ENCODE peak calls at places on chromosomes 3 and 15, in nine cellular contexts. H, Q, C, X, S, P, E, O and J are unnamed samples.

GRCh38 chr3:138493804-138494606 is 59.6 kb downstream of the ESYT3 start:
- DNase-seq in C (no peak), E (no peak), H (no peak), X (no peak), O (peak), Q (no peak), P (no peak), S (no peak), J (no peak)

GRCh38 chr15:64251121-64251520 is 88.3 kb upstream of the PPIB start:
- DNase-seq in C (no peak), O (no peak), E (no peak), H (no peak), X (no peak), S (no peak), P (no peak), Q (no peak), J (peak)

GRCh38 chr15:94526071-94526689 is 294.8 kb downstream of the MCTP2 start:
- DNase-seq in Q (no peak), X (no peak), S (no peak), O (no peak), C (no peak), E (no peak), H (no peak), P (no peak), J (no peak)

GRCh38 chr3:105944281-105944680 is 75.5 kb upstream of the CBLB start:
- DNase-seq in Q (no peak), O (no peak), H (no peak), C (no peak), P (no peak), S (no peak), X (no peak), E (no peak), J (no peak)

GRCh38 chr15:93088981-93089854 is at the start of gene RGMA:
- DNase-seq in S (peak), H (no peak), E (peak), X (no peak), C (peak), P (no peak), Q (peak), O (no peak), J (no peak)

GRCh38 chr15:69648215-69648614 is 195.6 kb downstream of the RPLP1 start:
- DNase-seq in O (no peak), P (no peak), C (no peak), E (no peak), Q (no peak), X (no peak), H (no peak), S (peak), J (peak)

GRCh38 chr3:172595648-172596393 is 72.6 kb upstream of the TNFSF10 start:
- DNase-seq in O (peak), X (peak), H (no peak), E (peak), Q (peak), C (peak), S (no peak), P (no peak), J (peak)

GRCh38 chr15:43519207-43519606 is 1.8 kb downstream of the MAP1A start:
- DNase-seq in H (no peak), C (no peak), S (no peak), E (no peak), P (no peak), O (no peak), X (peak), Q (no peak), J (no peak)

GRCh38 chr15:76566276-76566675 is 229.7 kb downstream of the ISL2 start:
- DNase-seq in O (peak), E (no peak), H (no peak), Q (no peak), X (peak), S (no peak), C (no peak), P (no peak), J (no peak)

GRCh38 chr3:159762238-159762637 is 226.4 kb upstream of the IL12A start:
- DNase-seq in O (no peak), X (peak), E (peak), P (no peak), Q (no peak), H (no peak), S (no peak), C (no peak), J (peak)

GRCh38 chr3:192914873-192915272 is 2.8 kb downstream of the MB21D2 start:
- DNase-seq in Q (no peak), X (no peak), E (no peak), O (no peak), P (no peak), H (no peak), S (peak), C (no peak), J (no peak)

GRCh38 chr3:69665026-69665739 is 74.1 kb upstream of the MITF start:
- DNase-seq in Q (no peak), C (no peak), P (no peak), O (no peak), X (peak), H (peak), S (peak), E (peak), J (no peak)

GRCh38 chr3:158918008-158918407 is 116.2 kb downstream of the MFSD1 start:
- DNase-seq in S (peak), P (peak), E (peak), C (peak), X (peak), O (peak), H (no peak), Q (peak), J (peak)

GRCh38 chr3:52053307-52054304 is 2.8 kb downstream of the DUSP7 start:
- DNase-seq in C (peak), O (no peak), E (no peak), X (peak), H (no peak), P (peak), S (no peak), Q (peak), J (no peak)

GRCh38 chr3:9153763-9154601 is 95.5 kb downstream of the SRGAP3 start:
- DNase-seq in E (no peak), P (peak), Q (no peak), O (peak), H (peak), C (no peak), X (peak), S (no peak), J (no peak)

GRCh38 chr3:121918779-121919483 is 24.7 kb downstream of the SLC15A2 start:
- DNase-seq in X (no peak), C (peak), H (no peak), O (no peak), E (peak), Q (no peak), P (no peak), S (no peak), J (no peak)

GRCh38 chr3:55622116-55622515 is 135.0 kb upstream of the WNT5A start:
- DNase-seq in Q (no peak), C (no peak), O (no peak), P (no peak), S (no peak), X (no peak), E (no peak), H (no peak), J (no peak)

GRCh38 chr3:22609139-22609538 is 594.0 kb upstream of the UBE2E2 start:
- DNase-seq in E (no peak), H (no peak), P (no peak), Q (no peak), S (no peak), O (no peak), C (no peak), X (no peak), J (no peak)

GRCh38 chr3:112931737-112932521 is 43.0 kb downstream of the CD200R1 start:
- DNase-seq in S (no peak), H (no peak), O (no peak), E (no peak), P (no peak), C (no peak), Q (no peak), X (no peak), J (no peak)

GRCh38 chr15:65331811-65332210 is 27.3 kb downstream of the RNU5B-1 start:
- DNase-seq in E (no peak), S (no peak), X (peak), H (no peak), O (no peak), C (no peak), P (no peak), Q (no peak), J (no peak)

GRCh38 chr3:188529228-188529627 is 375.3 kb downstream of the LPP start:
- DNase-seq in O (no peak), X (no peak), P (no peak), H (no peak), S (no peak), E (no peak), C (no peak), Q (no peak), J (no peak)

GRCh38 chr15:39873978-39874377 is 46.1 kb downstream of the GPR176 start:
- DNase-seq in Q (no peak), E (no peak), S (no peak), P (no peak), C (no peak), O (no peak), X (no peak), H (no peak), J (no peak)